ENCODE peak calls at places on chromosomes 6 and 20, in five cellular contexts. V is GM20000, F is foreskin keratinocyte, N is IMR-90, T is Calu3. L is an unnamed sample.

GRCh38 chr6:167574431-167575097 is 249.7 kb downstream of the TTLL2 start:
- DNase-seq in V (no peak), F (no peak), N (no peak), T (no peak), L (no peak)

GRCh38 chr20:63652192-63652980 is 838 bp downstream of the STMN3 start:
- DNase-seq in V (no peak), F (no peak), N (no peak), T (no peak), L (peak)

GRCh38 chr6:139939189-139939979 is 564.9 kb upstream of the CITED2 start:
- DNase-seq in V (no peak), F (no peak), N (no peak), T (no peak), L (no peak)

GRCh38 chr6:45699663-45700062 is 316.0 kb downstream of the CLIC5 start:
- DNase-seq in V (no peak), F (no peak), N (no peak), T (no peak), L (no peak)

GRCh38 chr20:3786126-3786484 is 435 bp downstream of the CENPB start:
- DNase-seq in V (peak), F (no peak), N (peak), T (no peak), L (peak)

GRCh38 chr20:6685181-6685582 is 82.3 kb upstream of the BMP2 start:
- DNase-seq in V (no peak), F (peak), N (no peak), T (no peak), L (no peak)

GRCh38 chr6:41836022-41836659 is 48.6 kb downstream of the TOMM6 start:
- DNase-seq in V (peak), F (no peak), N (peak), T (no peak), L (peak)

GRCh38 chr6:17354700-17355403 is 38.5 kb upstream of the CAP2 start:
- DNase-seq in V (no peak), F (no peak), N (peak), T (peak), L (no peak)

GRCh38 chr6:39377530-39377929 is 55.0 kb upstream of the KCNK16 start:
- DNase-seq in V (peak), F (no peak), N (peak), T (peak), L (peak)

GRCh38 chr6:2634151-2634964 is 116.4 kb downstream of the MYLK4 start:
- DNase-seq in V (peak), F (peak), N (peak), T (peak), L (peak)

GRCh38 chr6:28343898-28344677 is 5.7 kb upstream of the ZKSCAN3 start:
- DNase-seq in V (no peak), F (no peak), N (no peak), T (no peak), L (no peak)

GRCh38 chr6:107115695-107116327 is 496 bp upstream of the BEND3 start:
- DNase-seq in V (peak), F (peak), N (no peak), T (peak), L (peak)

GRCh38 chr6:161434331-161434730 is 160.5 kb upstream of the AGPAT4 start:
- DNase-seq in V (no peak), F (no peak), N (no peak), T (peak), L (no peak)

GRCh38 chr6:116797585-116797984 is 31.3 kb downstream of the GPRC6A start:
- DNase-seq in V (no peak), F (no peak), N (no peak), T (no peak), L (no peak)

GRCh38 chr20:25462166-25462565 is 54.7 kb downstream of the GINS1 start:
- DNase-seq in V (no peak), F (no peak), N (no peak), T (no peak), L (no peak)

GRCh38 chr6:14026831-14027539 is 90.6 kb upstream of the CD83 start:
- DNase-seq in V (no peak), F (no peak), N (peak), T (no peak), L (no peak)

GRCh38 chr6:8246403-8246802 is 144.1 kb upstream of the EEF1E1 start:
- DNase-seq in V (no peak), F (no peak), N (no peak), T (no peak), L (no peak)

GRCh38 chr6:170516783-170517616 is 36.1 kb downstream of the PSMB1 start:
- DNase-seq in V (peak), F (no peak), N (peak), T (peak), L (peak)

GRCh38 chr6:111625511-111626331 is 20.0 kb upstream of the TRAF3IP2 start:
- DNase-seq in V (no peak), F (no peak), N (peak), T (no peak), L (no peak)

GRCh38 chr6:70379473-70380013 is 33.8 kb upstream of the FAM135A start:
- DNase-seq in V (no peak), F (no peak), N (no peak), T (no peak), L (no peak)

GRCh38 chr6:30147096-30147495 is 11.2 kb downstream of the TRIM40 start:
- DNase-seq in V (no peak), F (no peak), N (no peak), T (no peak), L (no peak)

GRCh38 chr6:34273242-34273805 is 24.5 kb upstream of the SMIM29 start:
- DNase-seq in V (peak), F (no peak), N (peak), T (peak), L (peak)

GRCh38 chr6:110255356-110255755 is 75.1 kb downstream of the CDC40 start:
- DNase-seq in V (peak), F (peak), N (peak), T (peak), L (no peak)

GRCh38 chr20:53773792-53774371 is 180.2 kb upstream of the ZNF217 start:
- DNase-seq in V (no peak), F (peak), N (peak), T (no peak), L (no peak)

GRCh38 chr20:63574156-63574828 is at the start of gene HELZ2:
- DNase-seq in V (peak), F (no peak), N (peak), T (peak), L (peak)

GRCh38 chr20:48338717-48339116 is 489.1 kb downstream of the PREX1 start:
- DNase-seq in V (no peak), F (no peak), N (peak), T (no peak), L (no peak)

GRCh38 chr6:139062921-139063320 is 34.4 kb downstream of the ABRACL start:
- DNase-seq in V (no peak), F (no peak), N (peak), T (no peak), L (no peak)

GRCh38 chr6:137389150-137389664 is 105.0 kb downstream of the OLIG3 start:
- DNase-seq in V (peak), F (peak), N (no peak), T (no peak), L (peak)

GRCh38 chr20:62642666-62643520 is 590 bp downstream of the SLCO4A1 start:
- DNase-seq in V (peak), F (no peak), N (peak), T (peak), L (peak)

DNA sequence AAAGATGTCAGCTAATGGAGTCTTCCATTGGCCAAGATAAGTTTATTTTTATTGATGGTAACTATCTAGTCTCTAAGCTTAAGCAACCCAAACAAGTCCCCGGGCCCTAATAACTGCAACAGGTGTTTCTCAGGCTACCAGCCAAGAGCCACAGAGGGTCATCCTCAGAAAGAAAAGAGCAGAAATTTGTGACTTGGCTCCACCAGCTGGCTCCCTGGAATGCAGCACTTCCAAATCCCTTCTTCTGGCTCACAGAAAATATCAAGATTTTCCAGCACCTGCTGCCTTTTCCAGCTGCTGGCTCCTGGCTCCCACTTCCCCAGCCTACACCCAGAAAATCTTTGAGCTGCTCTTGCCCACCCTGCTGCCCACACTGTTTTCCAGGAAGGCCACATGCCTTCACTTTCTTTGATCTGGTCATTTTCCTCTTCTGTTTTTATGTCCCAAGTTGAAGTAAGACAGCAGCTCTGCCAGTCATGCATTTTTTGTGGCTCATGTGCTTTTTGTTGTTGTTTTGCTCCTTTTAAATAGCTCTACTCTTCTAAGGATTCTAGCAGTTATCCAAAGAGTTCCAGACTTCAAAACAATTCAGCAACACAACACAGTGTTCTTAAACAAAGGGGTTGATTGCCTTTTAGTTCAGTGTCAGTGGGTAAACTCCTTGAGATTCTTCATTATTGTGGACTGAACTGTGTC is 151.0 kb upstream of the SMLR1 start:
- DNase-seq in V (no peak), F (no peak), N (no peak), T (no peak), L (no peak)
- TF ChIP-seq CTCF in V (no peak), F (peak), N (no peak), T (no peak), L (no peak)

GRCh38 chr6:21511891-21512550 is 81.5 kb upstream of the SOX4 start:
- DNase-seq in V (no peak), F (no peak), N (no peak), T (no peak), L (no peak)
- TF ChIP-seq CTCF in V (no peak), F (no peak), N (no peak), T (no peak), L (no peak)

GRCh38 chr6:122114733-122115132 is 284.7 kb upstream of the HSF2 start:
- DNase-seq in V (no peak), F (no peak), N (peak), T (no peak), L (no peak)
- TF ChIP-seq CTCF in V (no peak), F (no peak), N (no peak), T (no peak), L (no peak)

DNA sequence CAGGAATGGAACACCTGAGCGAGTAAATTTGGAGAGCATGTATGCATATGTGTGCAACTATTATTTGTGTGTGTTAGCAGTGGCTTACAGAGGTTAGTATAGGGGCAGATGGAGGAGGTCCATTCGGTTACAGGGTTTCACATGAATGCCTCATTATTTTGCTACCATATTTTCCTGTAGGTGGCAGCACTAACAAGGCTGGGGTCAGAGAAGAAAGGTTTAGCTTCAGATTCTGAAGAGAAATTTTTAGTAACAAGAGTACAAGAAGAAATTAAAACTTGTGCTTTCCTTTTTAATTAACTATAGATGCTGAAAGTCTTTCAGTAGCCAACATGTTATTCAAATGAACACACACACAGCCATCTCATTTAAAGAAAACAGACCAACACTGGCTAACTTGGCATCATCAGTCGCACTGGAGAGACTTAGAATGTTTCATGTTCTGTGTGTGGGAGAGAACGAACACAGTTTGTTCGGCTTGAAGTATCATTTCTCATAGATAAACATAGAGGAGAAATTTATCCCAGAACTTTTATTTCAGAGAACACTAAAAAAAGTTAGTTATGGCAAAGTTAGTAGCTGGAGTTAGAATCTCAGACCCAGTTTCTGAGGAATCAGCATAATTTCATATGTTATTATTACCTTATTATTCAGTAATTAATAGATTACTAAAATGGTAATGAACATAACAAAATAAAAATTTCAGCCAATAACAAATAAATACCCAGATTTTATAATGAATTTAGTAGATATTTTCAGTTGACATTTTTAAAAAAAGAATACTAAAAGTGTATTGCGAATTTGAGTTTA is 314.0 kb upstream of the RSPO3 start:
- DNase-seq in V (peak), F (no peak), N (peak), T (peak), L (peak)
- TF ChIP-seq CTCF in V (peak), F (peak), N (peak), T (no peak), L (peak)

DNA sequence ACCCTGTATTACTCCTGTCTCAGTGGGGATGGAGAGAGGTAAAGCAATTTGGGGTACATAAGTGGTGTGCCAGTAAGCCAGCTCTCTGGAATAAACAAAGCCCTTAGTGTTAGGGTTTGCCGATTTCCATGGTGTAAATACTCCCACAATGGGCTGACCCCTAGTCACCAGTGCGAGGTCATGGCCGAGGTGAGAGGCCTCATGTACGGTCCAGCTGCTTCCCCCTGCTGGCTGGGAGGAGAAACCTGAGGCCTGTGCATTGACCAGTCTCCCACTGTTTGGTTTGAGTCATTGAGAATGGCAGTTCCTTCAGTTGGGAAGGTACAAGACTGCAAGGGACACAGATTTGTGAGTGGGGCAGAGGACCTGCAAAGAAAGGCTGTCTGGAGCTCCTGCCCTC is 382.0 kb downstream of the CDH26 start:
- DNase-seq in V (no peak), F (no peak), N (no peak), T (no peak), L (no peak)
- TF ChIP-seq CTCF in V (no peak), F (no peak), N (no peak), T (no peak), L (no peak)

GRCh38 chr6:38016824-38017223 is 197.3 kb downstream of the ZFAND3 start:
- DNase-seq in V (no peak), F (no peak), N (no peak), T (no peak), L (no peak)

GRCh38 chr6:38015341-38015740 is 195.8 kb downstream of the ZFAND3 start:
- DNase-seq in V (no peak), F (no peak), N (peak), T (no peak), L (no peak)

DNA sequence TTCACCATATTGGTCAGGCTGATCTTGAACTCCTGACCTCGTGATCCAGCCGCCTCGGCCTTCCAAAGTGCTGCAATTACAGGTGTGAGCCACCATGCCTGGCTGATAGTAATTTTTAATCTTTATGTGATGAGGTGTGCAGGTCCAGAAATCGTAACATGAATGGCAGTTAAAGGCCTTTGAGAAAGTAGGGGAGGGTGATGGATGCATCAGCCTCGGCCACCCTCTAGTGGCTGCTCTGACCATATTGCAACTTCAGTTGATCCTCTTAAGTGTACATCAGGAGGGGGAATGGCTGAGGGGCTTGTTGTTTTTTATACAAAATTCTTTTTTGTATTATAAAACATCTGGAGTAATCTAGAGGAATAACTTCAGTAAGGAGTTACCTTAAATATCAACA is 193.0 kb downstream of the ZFAND3 start:
- DNase-seq in V (peak), F (no peak), N (peak), T (peak), L (peak)
- TF ChIP-seq CTCF in V (peak), F (peak), N (peak), T (peak), L (peak)

GRCh38 chr20:20205862-20206236 is 153.5 kb downstream of the CFAP61 start:
- DNase-seq in V (no peak), F (no peak), N (no peak), T (no peak), L (no peak)

GRCh38 chr20:20209684-20210083 is 157.4 kb downstream of the CFAP61 start:
- DNase-seq in V (no peak), F (no peak), N (no peak), T (no peak), L (no peak)

GRCh38 chr20:20206788-20207187 is 154.5 kb downstream of the CFAP61 start:
- DNase-seq in V (peak), F (no peak), N (no peak), T (no peak), L (peak)

GRCh38 chr20:20207291-20207690 is 155.0 kb downstream of the CFAP61 start:
- DNase-seq in V (no peak), F (no peak), N (no peak), T (no peak), L (no peak)

GRCh38 chr20:20207872-20208271 is 155.5 kb downstream of the CFAP61 start:
- DNase-seq in V (peak), F (no peak), N (no peak), T (no peak), L (no peak)
- TF ChIP-seq CTCF in V (no peak), F (no peak), N (no peak), T (no peak), L (no peak)

GRCh38 chr20:31605031-31605901 is at the start of gene ID1:
- DNase-seq in V (peak), F (peak), N (peak), T (peak), L (peak)
- TF ChIP-seq CTCF in V (no peak), F (no peak), N (no peak), T (no peak), L (no peak)

L was measured in GM13977.